ENCODE peak calls at places on chromosomes 13 and 19, in seven cellular contexts. One of them, this sample, is unnamed.

GRCh38 chr13:34349091-34349722 is 531.3 kb downstream of the RFC3 start:
- DNase-seq in midbrain: no peak
- DNase-seq in cardiac fibroblast: peak
- DNase-seq in H9: no peak
- DNase-seq in fibroblast of the aortic adventitia: peak
- DNase-seq in kidney glomerular epithelial cell: peak
- DNase-seq in HCT116: no peak
- DNase-seq in this sample: no peak

GRCh38 chr13:75843033-75843432 is 206.9 kb downstream of the LMO7 start:
- DNase-seq in midbrain: no peak
- DNase-seq in cardiac fibroblast: no peak
- DNase-seq in H9: no peak
- DNase-seq in fibroblast of the aortic adventitia: no peak
- DNase-seq in kidney glomerular epithelial cell: no peak
- DNase-seq in HCT116: no peak
- DNase-seq in this sample: no peak

GRCh38 chr13:112443191-112444000 is 67.2 kb downstream of the SPACA7 start:
- DNase-seq in midbrain: no peak
- DNase-seq in cardiac fibroblast: peak
- DNase-seq in H9: peak
- DNase-seq in fibroblast of the aortic adventitia: no peak
- DNase-seq in kidney glomerular epithelial cell: no peak
- DNase-seq in HCT116: no peak
- DNase-seq in this sample: no peak

GRCh38 chr13:95787356-95788099 is 110.6 kb downstream of the DNAJC3 start:
- DNase-seq in midbrain: no peak
- DNase-seq in cardiac fibroblast: no peak
- DNase-seq in H9: no peak
- DNase-seq in fibroblast of the aortic adventitia: no peak
- DNase-seq in kidney glomerular epithelial cell: no peak
- DNase-seq in HCT116: no peak
- DNase-seq in this sample: no peak

GRCh38 chr19:58380037-58380735 is 644 bp downstream of the ZNF837 start:
- DNase-seq in midbrain: peak
- DNase-seq in cardiac fibroblast: no peak
- DNase-seq in H9: no peak
- DNase-seq in fibroblast of the aortic adventitia: no peak
- DNase-seq in kidney glomerular epithelial cell: no peak
- DNase-seq in HCT116: no peak
- DNase-seq in this sample: no peak

GRCh38 chr13:46168341-46168740 is 13.6 kb downstream of the LCP1 start:
- DNase-seq in midbrain: no peak
- DNase-seq in cardiac fibroblast: peak
- DNase-seq in H9: no peak
- DNase-seq in fibroblast of the aortic adventitia: no peak
- DNase-seq in kidney glomerular epithelial cell: peak
- DNase-seq in HCT116: no peak
- DNase-seq in this sample: no peak

GRCh38 chr13:72696590-72696989 is 30.8 kb downstream of the MZT1 start:
- DNase-seq in midbrain: no peak
- DNase-seq in cardiac fibroblast: peak
- DNase-seq in H9: no peak
- DNase-seq in fibroblast of the aortic adventitia: peak
- DNase-seq in kidney glomerular epithelial cell: no peak
- DNase-seq in HCT116: peak
- DNase-seq in this sample: no peak

GRCh38 chr19:10420444-10421239 is at the start of gene PDE4A:
- DNase-seq in midbrain: no peak
- DNase-seq in cardiac fibroblast: peak
- DNase-seq in H9: peak
- DNase-seq in fibroblast of the aortic adventitia: no peak
- DNase-seq in kidney glomerular epithelial cell: no peak
- DNase-seq in HCT116: no peak
- DNase-seq in this sample: no peak

GRCh38 chr13:108214511-108215383 is 589 bp downstream of the LIG4 start:
- DNase-seq in midbrain: no peak
- DNase-seq in cardiac fibroblast: peak
- DNase-seq in H9: peak
- DNase-seq in fibroblast of the aortic adventitia: no peak
- DNase-seq in kidney glomerular epithelial cell: no peak
- DNase-seq in HCT116: no peak
- DNase-seq in this sample: no peak

GRCh38 chr13:68872338-68872737 is 1235.3 kb upstream of the ATXN8OS start:
- DNase-seq in midbrain: no peak
- DNase-seq in cardiac fibroblast: no peak
- DNase-seq in H9: no peak
- DNase-seq in fibroblast of the aortic adventitia: no peak
- DNase-seq in kidney glomerular epithelial cell: no peak
- DNase-seq in HCT116: no peak
- DNase-seq in this sample: no peak